ENCODE peak calls at places on chromosomes 13 and 19, in five cellular contexts. H, Y, G, E and V are unnamed samples.

GRCh38 chr13:110338441-110339101 is 31.5 kb downstream of the COL4A2 start:
- DNase-seq in H (peak), G (peak), E (no peak), Y (no peak), V (peak)

GRCh38 chr19:3527250-3527910 is 11.6 kb upstream of the TEKTIP1 start:
- DNase-seq in H (no peak), E (no peak), G (no peak), Y (no peak), V (no peak)

GRCh38 chr13:77584111-77584510 is 48.6 kb downstream of the SCEL start:
- DNase-seq in Y (no peak), H (no peak), G (no peak), E (peak), V (no peak)

GRCh38 chr13:74026753-74027152 is 107.5 kb downstream of the KLF12 start:
- DNase-seq in Y (no peak), E (no peak), H (peak), G (no peak), V (peak)

GRCh38 chr13:110916671-110917142 is 1.8 kb upstream of the ANKRD10 start:
- DNase-seq in G (no peak), H (peak), E (no peak), Y (no peak), V (peak)

GRCh38 chr13:45228002-45228401 is 27.2 kb upstream of the KCTD4 start:
- DNase-seq in Y (no peak), H (no peak), E (no peak), G (no peak), V (no peak)

GRCh38 chr13:93145199-93145598 is 81.4 kb upstream of the GPC6 start:
- DNase-seq in H (no peak), Y (no peak), G (no peak), E (no peak), V (no peak)

GRCh38 chr13:66660013-66660804 is 569.9 kb downstream of the PCDH9 start:
- DNase-seq in G (no peak), Y (no peak), E (no peak), H (peak), V (no peak)

GRCh38 chr19:4380254-4380727 is 20.1 kb downstream of the SH3GL1 start:
- DNase-seq in H (no peak), E (no peak), Y (peak), G (peak), V (no peak)

GRCh38 chr13:25085125-25085742 is 10.7 kb upstream of the PABPC3 start:
- DNase-seq in G (no peak), E (peak), H (peak), Y (no peak), V (peak)

GRCh38 chr13:27657724-27658123 is 36.0 kb downstream of the POLR1D start:
- DNase-seq in Y (no peak), H (no peak), E (no peak), G (no peak), V (no peak)

GRCh38 chr13:44978328-44978727 is 10.9 kb downstream of the NUFIP1 start:
- DNase-seq in G (no peak), E (no peak), Y (no peak), H (no peak), V (no peak)

GRCh38 chr19:35545001-35545854 is at the start of gene TMEM147:
- DNase-seq in H (peak), E (peak), G (peak), Y (peak), V (peak)
- H3K4me3 ChIP-seq in H (peak), E (peak), G (peak), Y (peak), V (peak)

GRCh38 chr19:18772620-18773587 is 18.2 kb downstream of the COMP start:
- DNase-seq in Y (no peak), H (no peak), E (no peak), G (no peak), V (no peak)
- TF ChIP-seq CTCF in Y (no peak), H (no peak), E (no peak), G (no peak), V (no peak)

DNA sequence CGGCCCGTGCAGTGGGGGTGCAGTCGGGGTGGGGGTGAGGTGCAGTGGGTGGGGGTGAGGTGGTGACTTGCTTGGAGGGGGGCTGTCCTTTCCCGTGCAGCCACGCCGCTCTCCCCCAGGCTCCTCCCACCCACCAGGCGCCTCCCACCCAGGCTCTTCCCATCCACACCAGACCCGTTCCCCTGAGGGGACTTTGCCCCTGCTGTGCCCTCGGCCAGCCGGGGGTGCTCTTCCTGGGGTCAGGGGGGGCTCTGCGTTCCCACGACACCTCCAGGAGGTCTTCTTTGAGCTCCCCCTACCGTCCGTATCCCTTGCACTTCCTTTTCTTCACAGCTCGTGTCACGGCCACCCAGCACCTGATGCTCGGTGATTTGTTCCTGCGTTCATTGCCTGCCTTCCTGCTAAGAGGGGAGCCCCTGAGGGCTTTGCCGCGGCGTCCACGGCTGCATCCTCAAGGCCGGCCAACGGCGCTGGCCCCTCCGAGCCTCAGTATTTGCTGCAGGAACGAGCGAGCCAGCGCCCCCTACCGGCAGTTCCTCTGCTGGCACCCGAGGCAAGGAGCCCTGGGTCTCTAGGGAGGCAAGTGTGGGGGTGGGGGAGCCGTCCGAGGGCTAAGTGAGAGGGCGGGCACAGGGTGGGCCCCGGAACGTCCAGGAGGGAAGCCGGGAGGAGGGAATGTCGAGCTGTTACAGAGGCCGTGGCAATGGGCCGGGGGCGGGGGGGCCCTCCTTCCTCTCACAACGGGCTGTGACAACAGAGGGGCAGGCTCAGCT is 11.8 kb downstream of the LRRC4B start:
- DNase-seq in Y (peak), E (peak), H (peak), G (peak), V (peak)
- H3K4me3 ChIP-seq in Y (peak), E (peak), H (peak), G (peak), V (peak)

GRCh38 chr19:18798384-18799352 is 7.6 kb upstream of the COMP start:
- DNase-seq in H (no peak), Y (no peak), G (no peak), E (no peak), V (no peak)
- TF ChIP-seq CTCF in H (peak), Y (no peak), G (no peak), E (peak), V (peak)

DNA sequence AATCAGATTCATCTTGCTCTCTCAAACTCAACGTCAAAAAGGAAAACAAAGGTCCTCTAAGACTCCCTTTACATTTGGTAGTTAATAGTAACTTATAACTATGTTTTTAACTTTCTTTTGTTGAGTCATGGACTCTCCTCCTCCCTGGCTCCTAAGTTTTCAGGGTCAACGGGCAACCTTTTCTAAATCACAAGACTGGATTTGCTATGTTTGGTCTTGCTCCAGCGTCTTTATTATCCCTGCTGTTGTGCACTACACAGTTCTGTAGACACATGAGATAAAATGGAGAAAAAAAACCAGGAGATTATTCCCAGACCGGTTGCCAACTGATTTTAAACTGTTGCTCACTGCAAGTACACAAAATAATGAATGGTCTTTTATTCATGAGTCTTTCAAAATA is 1.9 kb upstream of the ITM2B start:
- DNase-seq in Y (no peak), H (peak), G (no peak), E (peak), V (no peak)
- H3K4me3 ChIP-seq in Y (no peak), H (no peak), G (no peak), E (no peak), V (no peak)

GRCh38 chr13:30038884-30039283 is 188.5 kb upstream of the UBL3 start:
- DNase-seq in G (no peak), H (peak), Y (no peak), E (no peak), V (no peak)
- TF ChIP-seq CTCF in G (no peak), H (no peak), Y (no peak), E (no peak), V (no peak)

GRCh38 chr13:112653821-112654220 is 36.0 kb upstream of the ATP11A start:
- DNase-seq in H (no peak), E (no peak), Y (no peak), G (no peak), V (no peak)

GRCh38 chr13:112651306-112651705 is 38.5 kb upstream of the ATP11A start:
- DNase-seq in E (no peak), G (no peak), H (peak), Y (no peak), V (no peak)

GRCh38 chr13:112655898-112656297 is 33.9 kb upstream of the ATP11A start:
- DNase-seq in H (no peak), E (no peak), Y (no peak), G (no peak), V (no peak)

GRCh38 chr13:112651750-112652511 is 37.9 kb upstream of the ATP11A start:
- DNase-seq in H (no peak), G (no peak), Y (peak), E (no peak), V (no peak)

DNA sequence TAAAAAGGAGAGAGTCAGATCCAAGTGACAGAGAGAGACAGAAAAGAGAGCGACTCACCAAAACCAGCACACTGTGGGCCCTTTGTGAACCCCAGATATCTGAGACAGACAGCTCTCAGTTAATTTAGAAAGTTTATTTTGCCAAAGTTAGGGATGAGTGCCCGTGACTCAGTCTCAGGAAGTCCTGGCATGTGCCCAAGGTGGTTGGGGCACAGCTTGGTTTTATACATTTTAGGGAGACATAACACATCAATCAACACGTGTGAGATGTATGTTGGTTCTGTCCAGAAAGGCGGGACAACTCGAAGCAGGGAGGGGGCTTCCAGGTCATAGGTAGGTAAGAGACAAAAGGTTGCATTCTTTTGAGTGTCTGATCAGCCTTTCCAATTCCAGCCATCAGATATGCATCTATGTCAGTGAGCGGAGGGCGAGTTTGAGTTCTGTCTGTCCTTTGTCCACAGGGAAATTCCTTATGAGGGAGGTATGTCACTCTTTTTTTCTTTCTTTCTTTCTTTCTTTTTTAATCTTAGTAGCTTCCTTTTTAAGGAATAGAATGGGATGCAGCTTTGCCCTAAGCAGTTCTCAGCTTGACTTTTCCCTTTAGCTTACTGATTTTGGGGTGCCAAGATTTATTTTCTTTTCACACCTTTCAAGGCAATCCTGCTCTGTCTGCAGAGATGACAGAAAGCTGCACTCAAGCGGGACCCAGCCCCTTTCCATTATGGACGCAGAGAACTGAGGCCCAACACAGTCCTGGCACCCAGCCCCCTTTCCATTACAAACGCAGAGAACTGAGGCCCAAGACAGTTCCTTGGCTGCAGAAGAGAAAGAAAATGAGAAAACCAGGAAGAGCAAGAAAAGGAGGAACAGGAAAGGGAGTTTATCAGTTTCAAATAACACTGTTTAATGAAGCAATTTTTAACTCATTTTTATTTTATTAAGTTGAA is 37.1 kb upstream of the ATP11A start:
- DNase-seq in Y (peak), E (no peak), H (no peak), G (no peak), V (no peak)
- H3K4me3 ChIP-seq in Y (no peak), E (no peak), H (no peak), G (no peak), V (no peak)

GRCh38 chr13:29846475-29847256 is 3.8 kb downstream of the UBL3 start:
- DNase-seq in G (no peak), H (peak), E (no peak), Y (no peak), V (no peak)

GRCh38 chr13:29847501-29847983 is 2.9 kb downstream of the UBL3 start:
- DNase-seq in G (no peak), E (no peak), H (peak), Y (no peak), V (no peak)

GRCh38 chr13:29844441-29844840 is 6.0 kb downstream of the UBL3 start:
- DNase-seq in H (peak), Y (no peak), E (no peak), G (no peak), V (no peak)

GRCh38 chr13:29849071-29849541 is 1.3 kb downstream of the UBL3 start:
- DNase-seq in G (no peak), E (no peak), H (peak), Y (no peak), V (no peak)

DNA sequence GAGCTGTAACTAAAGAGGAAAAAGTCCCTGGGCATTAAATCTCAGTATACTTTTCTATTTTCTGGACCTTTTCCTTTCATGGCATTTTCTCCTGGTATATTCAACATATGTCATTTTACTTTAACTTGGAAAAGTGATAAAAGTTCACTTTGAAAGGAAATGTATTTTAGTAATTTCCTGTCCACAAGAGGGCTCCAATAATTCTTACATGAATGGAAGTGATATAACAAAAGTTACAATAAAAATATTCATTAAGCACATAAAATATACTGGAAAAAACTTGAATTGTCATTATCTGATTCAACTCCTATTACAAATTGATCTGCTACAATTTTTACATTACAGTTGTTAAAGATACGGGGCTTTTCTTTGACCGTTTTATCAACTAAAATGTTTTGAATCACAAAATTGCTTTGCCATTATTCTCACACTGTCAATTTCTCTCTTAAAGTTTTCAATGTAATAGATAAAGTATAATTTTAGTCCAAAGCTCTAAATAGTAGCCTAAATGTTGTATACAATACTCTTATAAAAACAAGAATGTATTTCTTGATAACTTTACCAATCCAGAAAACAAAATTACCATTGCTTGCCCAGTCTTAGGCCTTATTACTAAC is 4.9 kb downstream of the UBL3 start:
- DNase-seq in G (no peak), H (peak), E (no peak), Y (no peak), V (no peak)
- TF ChIP-seq CTCF in G (peak), H (peak), E (peak), Y (peak), V (peak)